ENCODE peak calls at places on chromosomes 13 and 19, in ten cellular contexts. F, J, Q, U, P, A, O, R, I and S are unnamed samples.

GRCh38 chr13:23087884-23088283 is 92.9 kb upstream of the SGCG start:
- DNase-seq in F (peak), J (peak), Q (no peak), U (no peak), P (no peak), A (no peak), O (no peak), R (no peak), I (peak), S (no peak)

GRCh38 chr19:45340232-45340898 is at the start of gene KLC3:
- DNase-seq in F (peak), J (no peak), Q (no peak), U (no peak), P (no peak), A (no peak), O (peak), R (no peak), I (no peak), S (no peak)

GRCh38 chr13:79477968-79478367 is 3.0 kb upstream of the NDFIP2 start:
- DNase-seq in F (no peak), J (no peak), Q (no peak), U (peak), P (no peak), A (no peak), O (no peak), R (no peak), I (no peak), S (no peak)

GRCh38 chr19:46218160-46218559 is 11.4 kb upstream of the IGFL1 start:
- DNase-seq in F (peak), J (no peak), Q (no peak), U (no peak), P (no peak), A (no peak), O (no peak), R (no peak), I (peak), S (no peak)

GRCh38 chr13:43551897-43552456 is 234.8 kb downstream of the ENOX1 start:
- DNase-seq in F (no peak), J (no peak), Q (no peak), U (no peak), P (no peak), A (no peak), O (no peak), R (no peak), I (no peak), S (no peak)

GRCh38 chr13:95505265-95505664 is 47.3 kb upstream of the CLDN10 start:
- DNase-seq in F (no peak), J (no peak), Q (no peak), U (no peak), P (no peak), A (no peak), O (no peak), R (no peak), I (no peak), S (no peak)

GRCh38 chr19:49807174-49807830 is 5.8 kb downstream of the FUZ start:
- DNase-seq in F (no peak), J (no peak), Q (no peak), U (peak), P (no peak), A (no peak), O (no peak), R (no peak), I (no peak), S (no peak)

GRCh38 chr19:40567040-40567749 is 9.5 kb upstream of the SHKBP1 start:
- DNase-seq in F (no peak), J (peak), Q (no peak), U (no peak), P (no peak), A (no peak), O (no peak), R (no peak), I (no peak), S (no peak)

GRCh38 chr19:57106646-57107235 is 13.0 kb upstream of the USP29 start:
- DNase-seq in F (no peak), J (no peak), Q (no peak), U (no peak), P (no peak), A (no peak), O (no peak), R (no peak), I (no peak), S (no peak)

GRCh38 chr13:72651196-72651595 is 76.2 kb downstream of the MZT1 start:
- DNase-seq in F (no peak), J (no peak), Q (no peak), U (no peak), P (no peak), A (no peak), O (no peak), R (no peak), I (peak), S (no peak)